ENCODE peak calls at places on chromosomes 2 and 18, in five cellular contexts. E, G, A, K and T are unnamed samples.

GRCh38 chr18:36323421-36323820 is 25.9 kb downstream of the FHOD3 start:
- DNase-seq in E (no peak), G (no peak), A (no peak), K (no peak), T (no peak)

GRCh38 chr2:11368059-11368572 is 23.7 kb upstream of the ROCK2 start:
- DNase-seq in E (no peak), G (no peak), A (no peak), K (no peak), T (no peak)

GRCh38 chr2:54845514-54845913 is 122.1 kb downstream of the EML6 start:
- DNase-seq in E (peak), G (no peak), A (no peak), K (no peak), T (no peak)

GRCh38 chr2:14094592-14094991 is 537.9 kb upstream of the LRATD1 start:
- DNase-seq in E (no peak), G (no peak), A (no peak), K (no peak), T (no peak)

GRCh38 chr18:76875390-76876330 is 53.3 kb downstream of the ZNF236 start:
- DNase-seq in E (no peak), G (peak), A (peak), K (peak), T (peak)

GRCh38 chr2:240197439-240198139 is 57.1 kb upstream of the OTOS start:
- DNase-seq in E (no peak), G (no peak), A (no peak), K (no peak), T (no peak)

GRCh38 chr2:19611491-19612332 is 253.3 kb upstream of the OSR1 start:
- DNase-seq in E (no peak), G (peak), A (no peak), K (no peak), T (no peak)

GRCh38 chr2:54768772-54769428 is 45.4 kb downstream of the EML6 start:
- DNase-seq in E (no peak), G (no peak), A (no peak), K (no peak), T (no peak)

GRCh38 chr2:94861308-94862152 is 9.7 kb upstream of the TEKT4 start:
- DNase-seq in E (no peak), G (no peak), A (peak), K (no peak), T (peak)

GRCh38 chr2:206068207-206068606 is 17.8 kb downstream of the INO80D start:
- DNase-seq in E (no peak), G (no peak), A (no peak), K (no peak), T (no peak)

GRCh38 chr2:206063635-206064034 is 22.3 kb downstream of the INO80D start:
- DNase-seq in E (no peak), G (no peak), A (no peak), K (no peak), T (no peak)

GRCh38 chr2:206064077-206064476 is 21.9 kb downstream of the INO80D start:
- DNase-seq in E (no peak), G (no peak), A (no peak), K (no peak), T (no peak)

DNA sequence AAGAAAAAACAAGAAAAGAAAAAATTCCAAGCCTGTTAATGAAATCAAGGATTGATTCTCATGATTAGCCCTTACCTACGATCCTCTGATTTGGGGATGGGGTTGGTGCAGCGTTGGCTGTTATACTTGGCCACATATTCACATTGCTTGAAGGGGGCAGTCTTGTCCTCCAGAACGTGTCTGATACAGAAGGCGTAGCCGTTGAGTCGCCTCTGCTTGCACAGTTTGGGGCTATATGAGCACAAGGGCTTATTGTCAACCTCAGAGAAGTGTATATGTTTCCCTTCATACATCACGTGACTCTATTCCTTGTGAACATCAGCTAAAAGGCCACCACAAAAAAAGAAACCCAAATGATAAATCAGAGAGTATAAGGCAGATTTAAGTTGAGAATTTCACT is 23.2 kb downstream of the INO80D start:
- DNase-seq in E (no peak), G (no peak), A (no peak), K (no peak), T (no peak)
- TF ChIP-seq ATF2 in E (no peak), G (no peak), A (no peak), K (no peak), T (no peak)

GRCh38 chr18:56245856-56246575 is 392.4 kb downstream of the TXNL1 start:
- DNase-seq in E (no peak), G (no peak), A (no peak), K (no peak), T (no peak)
- TF ChIP-seq ATF2 in E (no peak), G (no peak), A (no peak), K (no peak), T (no peak)

DNA sequence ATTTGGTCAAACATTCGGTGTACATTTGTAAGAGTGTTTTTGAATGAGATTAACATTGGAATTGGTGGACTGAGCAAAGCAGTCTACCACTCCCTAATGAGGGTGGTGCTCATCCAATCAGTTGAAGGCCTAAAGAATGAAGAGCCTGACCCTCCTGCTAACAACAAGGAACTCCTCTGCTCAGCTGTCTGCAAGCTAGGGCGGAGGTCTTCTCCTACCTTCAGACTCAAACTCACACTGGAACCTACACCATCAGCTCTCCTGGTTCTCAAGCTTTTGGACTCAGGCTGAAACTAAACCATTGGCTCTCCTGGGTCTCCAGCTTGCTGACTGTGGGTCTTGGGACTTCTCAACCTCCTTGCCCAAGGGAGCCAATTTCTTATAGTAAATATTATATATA is 55.5 kb upstream of the NPAS2 start:
- DNase-seq in E (no peak), G (no peak), A (no peak), K (no peak), T (no peak)
- TF ChIP-seq ATF2 in E (no peak), G (no peak), A (no peak), K (no peak), T (no peak)

DNA sequence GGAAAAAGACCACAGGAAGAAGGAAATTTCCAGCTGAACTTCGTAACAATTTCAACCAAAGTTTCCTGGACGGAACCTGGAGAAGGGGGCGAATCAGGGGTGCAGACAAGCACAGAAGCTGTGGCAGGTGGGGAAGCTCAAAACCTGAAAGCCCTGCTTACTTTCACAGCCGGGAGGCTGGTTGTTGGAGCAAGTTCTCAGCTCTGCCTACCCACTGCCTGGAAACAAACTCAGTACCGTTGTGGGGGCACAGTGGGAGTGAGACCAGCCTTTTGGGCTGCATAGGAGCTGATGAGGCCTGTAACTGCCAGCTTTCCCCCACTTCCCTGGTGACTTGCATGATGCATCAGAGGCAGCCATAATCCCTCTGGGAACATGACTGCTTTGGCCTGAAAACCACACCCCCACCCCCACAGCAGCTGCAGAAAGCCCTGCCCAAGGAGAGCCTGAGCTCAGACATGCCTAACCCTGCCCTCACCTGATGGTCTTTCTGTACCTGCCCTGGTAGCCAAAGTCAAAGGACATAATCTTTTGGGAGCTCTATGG is 207.0 kb upstream of the VWC2L start:
- DNase-seq in E (no peak), G (no peak), A (no peak), K (no peak), T (no peak)
- TF ChIP-seq ATF2 in E (no peak), G (no peak), A (no peak), K (no peak), T (no peak)

GRCh38 chr2:16612490-16612889 is 53.1 kb downstream of the CYRIA start:
- DNase-seq in E (no peak), G (no peak), A (no peak), K (no peak), T (no peak)

GRCh38 chr2:16615246-16615645 is 50.4 kb downstream of the CYRIA start:
- DNase-seq in E (no peak), G (no peak), A (no peak), K (no peak), T (no peak)

GRCh38 chr2:16613475-16613874 is 52.2 kb downstream of the CYRIA start:
- DNase-seq in E (no peak), G (peak), A (no peak), K (peak), T (no peak)

GRCh38 chr2:16615687-16616615 is 49.7 kb downstream of the CYRIA start:
- DNase-seq in E (no peak), G (no peak), A (no peak), K (no peak), T (peak)

GRCh38 chr2:16614314-16614860 is 51.2 kb downstream of the CYRIA start:
- DNase-seq in E (no peak), G (no peak), A (no peak), K (peak), T (no peak)
- TF ChIP-seq ATF2 in E (no peak), G (no peak), A (no peak), K (no peak), T (no peak)

GRCh38 chr18:63272638-63273037 is 46.9 kb downstream of the BCL2 start:
- DNase-seq in E (no peak), G (no peak), A (no peak), K (no peak), T (no peak)

GRCh38 chr18:63266888-63267790 is 52.4 kb downstream of the BCL2 start:
- DNase-seq in E (no peak), G (no peak), A (no peak), K (no peak), T (no peak)

GRCh38 chr18:63267990-63268721 is 51.4 kb downstream of the BCL2 start:
- DNase-seq in E (no peak), G (no peak), A (no peak), K (no peak), T (no peak)

GRCh38 chr18:63273170-63273925 is 46.2 kb downstream of the BCL2 start:
- DNase-seq in E (no peak), G (no peak), A (no peak), K (no peak), T (no peak)

DNA sequence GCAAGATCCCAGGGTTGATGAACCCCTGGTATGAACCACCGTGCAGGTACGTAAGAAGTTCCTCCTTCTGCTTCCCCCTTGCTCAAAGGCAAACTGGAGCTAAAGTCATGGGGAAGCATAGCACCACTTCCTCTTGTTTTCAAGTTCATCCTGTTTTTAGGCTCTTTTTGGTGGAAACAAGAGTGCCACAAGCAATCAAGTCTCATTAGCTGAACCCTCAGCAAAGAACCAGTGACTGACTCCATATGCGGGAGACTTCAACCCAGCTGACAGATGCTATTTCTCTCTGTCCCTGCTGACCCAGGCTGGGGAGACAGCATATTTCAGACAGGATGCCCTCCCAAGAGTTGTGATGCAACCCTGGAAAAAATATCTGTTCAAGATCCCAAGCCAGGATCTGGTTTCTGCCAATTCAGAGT is 47.7 kb downstream of the BCL2 start:
- DNase-seq in E (no peak), G (no peak), A (no peak), K (no peak), T (no peak)
- TF ChIP-seq ATF2 in E (no peak), G (no peak), A (no peak), K (no peak), T (no peak)